ENCODE peak calls at places on chromosomes 4 and X, in five cellular contexts. K, J, I, W and S are unnamed samples.

GRCh38 chr4:89434364-89434988 is 126.9 kb upstream of the GPRIN3 start:
- DNase-seq in K (no peak), J (peak; percentile 66), I (no peak), W (no peak), S (no peak)

GRCh38 chrX:153336128-153336894 is 2.4 kb downstream of the ZNF275 start:
- DNase-seq in K (no peak), J (no peak), I (no peak), W (no peak), S (no peak)

GRCh38 chr4:113943863-113944262 is 35.6 kb downstream of the ARSJ start:
- DNase-seq in K (no peak), J (no peak), I (no peak), W (no peak), S (no peak)

GRCh38 chr4:2343476-2343875 is 75.0 kb downstream of the ZFYVE28 start:
- DNase-seq in K (no peak), J (no peak), I (no peak), W (no peak), S (no peak)

GRCh38 chr4:85067342-85067741 is 100.9 kb upstream of the WDFY3 start:
- DNase-seq in K (no peak), J (no peak), I (no peak), W (no peak), S (no peak)

GRCh38 chr4:52659016-52659721 is at the start of gene USP46:
- DNase-seq in K (peak; percentile 45), J (peak; percentile 30), I (peak; percentile 77), W (peak; percentile 25), S (peak; percentile 38)

GRCh38 chr4:7647932-7648812 is 213.4 kb upstream of the PSAPL1 start:
- DNase-seq in K (peak; percentile 16), J (no peak), I (no peak), W (no peak), S (no peak)

GRCh38 chr4:26275261-26275660 is 45.6 kb upstream of the RBPJ start:
- DNase-seq in K (no peak), J (no peak), I (no peak), W (no peak), S (no peak)

GRCh38 chrX:107654778-107655761 is 26.8 kb downstream of the PRPS1 start:
- DNase-seq in K (peak; percentile 59), J (no peak), I (no peak), W (peak; percentile 67), S (peak; percentile 56)

GRCh38 chr4:26692014-26692726 is 108.3 kb downstream of the TBC1D19 start:
- DNase-seq in K (no peak), J (no peak), I (no peak), W (no peak), S (no peak)

GRCh38 chr4:73726000-73726399 is 14.4 kb upstream of the CXCL8 start:
- DNase-seq in K (no peak), J (no peak), I (no peak), W (no peak), S (no peak)

GRCh38 chr4:122636697-122637096 is 15.8 kb upstream of the IL21 start:
- DNase-seq in K (no peak), J (no peak), I (no peak), W (no peak), S (no peak)

GRCh38 chr4:145481164-145481941 is at the start of gene SMAD1:
- DNase-seq in K (peak; percentile 67), J (no peak), I (peak; percentile 74), W (no peak), S (peak; percentile 0)

GRCh38 chrX:48538641-48539344 is 721 bp upstream of the TBC1D25 start:
- DNase-seq in K (no peak), J (no peak), I (no peak), W (no peak), S (no peak)

GRCh38 chr4:182593413-182593812 is 323.8 kb downstream of the DCTD start:
- DNase-seq in K (no peak), J (no peak), I (no peak), W (no peak), S (no peak)

GRCh38 chr4:86554641-86555040 is 39.5 kb upstream of the PTPN13 start:
- DNase-seq in K (no peak), J (no peak), I (no peak), W (no peak), S (no peak)

GRCh38 chr4:14856076-14856926 is 146.0 kb upstream of the CPEB2 start:
- DNase-seq in K (peak; percentile 85), J (no peak), I (peak; percentile 17), W (no peak), S (peak; percentile 32)

GRCh38 chr4:78606035-78606434 is 54.5 kb downstream of the ANXA3 start:
- DNase-seq in K (no peak), J (no peak), I (no peak), W (no peak), S (no peak)

GRCh38 chr4:95107004-95107403 is 349.2 kb downstream of the BMPR1B start:
- DNase-seq in K (no peak), J (no peak), I (no peak), W (no peak), S (no peak)

GRCh38 chrX:13898603-13899002 is 81.7 kb upstream of the GPM6B start:
- DNase-seq in K (no peak), J (no peak), I (no peak), W (no peak), S (no peak)

GRCh38 chr4:602559-602942 is 22.8 kb upstream of the PDE6B start:
- DNase-seq in K (no peak), J (no peak), I (no peak), W (peak; percentile 56), S (peak; percentile 30)

GRCh38 chr4:169341490-169341889 is 70.7 kb upstream of the SH3RF1 start:
- DNase-seq in K (no peak), J (no peak), I (no peak), W (no peak), S (no peak)

GRCh38 chr4:10102981-10103330 is 13.6 kb downstream of the WDR1 start:
- DNase-seq in K (no peak), J (no peak), I (no peak), W (no peak), S (no peak)

GRCh38 chrX:17814557-17814956 is 46.5 kb downstream of the RAI2 start:
- DNase-seq in K (no peak), J (no peak), I (no peak), W (no peak), S (no peak)

GRCh38 chr4:162241857-162242256 is 78.1 kb upstream of the FSTL5 start:
- DNase-seq in K (no peak), J (no peak), I (no peak), W (no peak), S (no peak)